ENCODE peak calls at places on chromosome 15, in five cellular contexts. One of them, this sample, is unnamed.

GRCh38 chr15:78778422-78778821 is 32.8 kb downstream of the ADAMTS7 start:
- DNase-seq in lower lobe of right lung: peak
- DNase-seq in tibial nerve: no peak
- DNase-seq in HL-60: no peak
- DNase-seq in upper lobe of right lung: no peak
- DNase-seq in this sample: no peak

GRCh38 chr15:89671687-89672086 is 7.5 kb downstream of the PLIN1 start:
- DNase-seq in HL-60: no peak
- DNase-seq in lower lobe of right lung: no peak
- DNase-seq in tibial nerve: no peak
- DNase-seq in upper lobe of right lung: no peak
- DNase-seq in this sample: no peak

GRCh38 chr15:42064271-42064670 is 30.1 kb downstream of the PLA2G4D start:
- DNase-seq in lower lobe of right lung: no peak
- DNase-seq in HL-60: no peak
- DNase-seq in tibial nerve: no peak
- DNase-seq in upper lobe of right lung: no peak
- DNase-seq in this sample: no peak

GRCh38 chr15:25177955-25178801 is 223.4 kb downstream of the SNRPN start:
- DNase-seq in HL-60: no peak
- DNase-seq in tibial nerve: no peak
- DNase-seq in lower lobe of right lung: peak
- DNase-seq in upper lobe of right lung: peak
- DNase-seq in this sample: no peak

GRCh38 chr15:23073890-23074631 is 34.7 kb upstream of the TUBGCP5 start:
- DNase-seq in tibial nerve: no peak
- DNase-seq in lower lobe of right lung: peak
- DNase-seq in upper lobe of right lung: peak
- DNase-seq in HL-60: peak
- DNase-seq in this sample: no peak

GRCh38 chr15:51775967-51776816 is 24.8 kb downstream of the TMOD2 start:
- DNase-seq in upper lobe of right lung: no peak
- DNase-seq in tibial nerve: no peak
- DNase-seq in HL-60: no peak
- DNase-seq in lower lobe of right lung: no peak
- DNase-seq in this sample: peak

GRCh38 chr15:64356443-64357040 is 569 bp upstream of the CSNK1G1 start:
- DNase-seq in HL-60: no peak
- DNase-seq in upper lobe of right lung: no peak
- DNase-seq in tibial nerve: no peak
- DNase-seq in lower lobe of right lung: no peak
- DNase-seq in this sample: peak

GRCh38 chr15:47794266-47794914 is 77.1 kb downstream of the SEMA6D start:
- DNase-seq in upper lobe of right lung: no peak
- DNase-seq in HL-60: no peak
- DNase-seq in lower lobe of right lung: no peak
- DNase-seq in tibial nerve: no peak
- DNase-seq in this sample: no peak

GRCh38 chr15:24823473-24823872 is 131.3 kb upstream of the SNRPN start:
- DNase-seq in tibial nerve: no peak
- DNase-seq in lower lobe of right lung: no peak
- DNase-seq in upper lobe of right lung: no peak
- DNase-seq in HL-60: no peak
- DNase-seq in this sample: no peak

GRCh38 chr15:20348291-20348899 is 193.2 kb downstream of the GOLGA6L6 start:
- DNase-seq in lower lobe of right lung: no peak
- DNase-seq in HL-60: no peak
- DNase-seq in upper lobe of right lung: no peak
- DNase-seq in tibial nerve: no peak
- DNase-seq in this sample: no peak

GRCh38 chr15:41492597-41493204 is 973 bp upstream of the ITPKA start:
- DNase-seq in tibial nerve: no peak
- DNase-seq in lower lobe of right lung: no peak
- DNase-seq in HL-60: no peak
- DNase-seq in upper lobe of right lung: no peak
- DNase-seq in this sample: no peak

GRCh38 chr15:60299452-60300047 is 98.2 kb downstream of the ANXA2 start:
- DNase-seq in upper lobe of right lung: no peak
- DNase-seq in lower lobe of right lung: no peak
- DNase-seq in tibial nerve: no peak
- DNase-seq in HL-60: no peak
- DNase-seq in this sample: no peak

GRCh38 chr15:78044407-78045155 is 32.9 kb downstream of the TBC1D2B start:
- DNase-seq in upper lobe of right lung: no peak
- DNase-seq in lower lobe of right lung: no peak
- DNase-seq in HL-60: peak
- DNase-seq in tibial nerve: no peak
- DNase-seq in this sample: no peak

GRCh38 chr15:71133734-71134464 is 18.6 kb downstream of the THSD4 start:
- DNase-seq in upper lobe of right lung: no peak
- DNase-seq in HL-60: no peak
- DNase-seq in tibial nerve: no peak
- DNase-seq in lower lobe of right lung: no peak
- DNase-seq in this sample: no peak

GRCh38 chr15:50876989-50877360 is 31.5 kb upstream of the AP4E1 start:
- DNase-seq in lower lobe of right lung: no peak
- DNase-seq in tibial nerve: peak
- DNase-seq in upper lobe of right lung: no peak
- DNase-seq in HL-60: no peak
- DNase-seq in this sample: peak

GRCh38 chr15:92021765-92022164 is 168.3 kb downstream of the SLCO3A1 start:
- DNase-seq in upper lobe of right lung: no peak
- DNase-seq in tibial nerve: no peak
- DNase-seq in lower lobe of right lung: no peak
- DNase-seq in HL-60: no peak
- DNase-seq in this sample: no peak

GRCh38 chr15:71800835-71801745 is 9.3 kb upstream of the NR2E3 start:
- DNase-seq in upper lobe of right lung: no peak
- DNase-seq in HL-60: peak
- DNase-seq in lower lobe of right lung: no peak
- DNase-seq in tibial nerve: no peak
- DNase-seq in this sample: peak

GRCh38 chr15:58115692-58116091 is 22.5 kb upstream of the AQP9 start:
- DNase-seq in HL-60: peak
- DNase-seq in lower lobe of right lung: no peak
- DNase-seq in upper lobe of right lung: no peak
- DNase-seq in tibial nerve: no peak
- DNase-seq in this sample: no peak

GRCh38 chr15:101483476-101483875 is 6.0 kb downstream of the PCSK6 start:
- DNase-seq in lower lobe of right lung: no peak
- DNase-seq in upper lobe of right lung: no peak
- DNase-seq in tibial nerve: no peak
- DNase-seq in HL-60: no peak
- DNase-seq in this sample: no peak

GRCh38 chr15:20351448-20351961 is 190.1 kb downstream of the GOLGA6L6 start:
- DNase-seq in tibial nerve: no peak
- DNase-seq in HL-60: no peak
- DNase-seq in lower lobe of right lung: peak
- DNase-seq in upper lobe of right lung: peak
- DNase-seq in this sample: no peak

GRCh38 chr15:24718289-24719082 is 42.9 kb downstream of the NPAP1 start:
- DNase-seq in lower lobe of right lung: no peak
- DNase-seq in upper lobe of right lung: no peak
- DNase-seq in tibial nerve: no peak
- DNase-seq in HL-60: no peak
- DNase-seq in this sample: no peak

GRCh38 chr15:60751985-60752952 is 273.3 kb upstream of the ICE2 start:
- DNase-seq in HL-60: no peak
- DNase-seq in upper lobe of right lung: no peak
- DNase-seq in lower lobe of right lung: no peak
- DNase-seq in tibial nerve: no peak
- DNase-seq in this sample: peak

DNA sequence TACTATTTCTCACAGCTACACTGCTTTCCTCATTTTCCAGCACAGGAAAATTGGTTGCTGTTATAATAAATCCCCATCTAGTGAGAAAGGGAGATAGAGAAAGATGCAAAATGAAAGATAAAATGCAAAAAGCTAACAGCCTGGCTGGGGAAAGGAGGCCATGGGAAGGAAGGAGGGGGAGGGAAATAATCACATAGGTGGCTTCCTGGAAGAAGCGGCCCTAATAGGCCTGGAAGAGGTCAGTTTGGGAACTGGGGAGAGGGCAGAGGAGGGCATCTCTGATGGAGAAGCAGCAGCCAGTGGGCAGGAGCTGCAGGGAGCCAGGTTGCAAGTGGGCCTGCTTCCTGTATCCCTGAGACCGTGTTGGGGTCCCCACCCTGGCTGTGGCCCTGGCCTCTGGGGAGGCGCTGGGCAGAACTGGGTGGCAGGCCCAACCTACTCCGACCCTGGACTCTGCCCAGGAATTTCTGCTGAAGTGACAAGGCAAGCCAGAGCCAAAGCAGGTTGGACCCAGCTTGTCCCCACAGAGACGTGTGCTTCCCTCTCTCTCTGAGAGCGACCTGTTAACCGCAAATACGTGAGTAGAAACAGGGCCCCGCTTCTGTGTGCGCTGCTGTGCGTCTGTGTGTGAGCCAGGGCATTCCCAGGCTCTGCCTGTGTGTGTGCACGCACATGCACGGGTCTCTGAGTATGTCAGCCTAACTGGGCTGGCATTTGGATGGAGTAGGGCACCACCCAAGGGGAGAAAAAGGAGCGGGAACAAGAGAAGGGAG is 1.9 kb downstream of the SLC28A1 start:
- DNase-seq in lower lobe of right lung: no peak
- DNase-seq in HL-60: no peak
- DNase-seq in tibial nerve: no peak
- DNase-seq in upper lobe of right lung: no peak
- DNase-seq in this sample: no peak
- H3K4me3 ChIP-seq in lower lobe of right lung: no peak
- H3K4me3 ChIP-seq in HL-60: no peak
- H3K4me3 ChIP-seq in tibial nerve: no peak
- H3K4me3 ChIP-seq in upper lobe of right lung: no peak
- H3K4me3 ChIP-seq in this sample: no peak

GRCh38 chr15:79939399-79939798 is 31.6 kb downstream of the BCL2A1 start:
- DNase-seq in lower lobe of right lung: no peak
- DNase-seq in HL-60: no peak
- DNase-seq in tibial nerve: no peak
- DNase-seq in upper lobe of right lung: no peak
- DNase-seq in this sample: no peak
- TF ChIP-seq CTCF in lower lobe of right lung: no peak
- TF ChIP-seq CTCF in HL-60: no peak
- TF ChIP-seq CTCF in tibial nerve: no peak
- TF ChIP-seq CTCF in upper lobe of right lung: no peak
- TF ChIP-seq CTCF in this sample: no peak

GRCh38 chr15:95826388-95826781 is 504.1 kb upstream of the NR2F2 start:
- DNase-seq in lower lobe of right lung: no peak
- DNase-seq in tibial nerve: no peak
- DNase-seq in upper lobe of right lung: no peak
- DNase-seq in HL-60: no peak
- DNase-seq in this sample: no peak

GRCh38 chr15:95825198-95825597 is 505.3 kb upstream of the NR2F2 start:
- DNase-seq in tibial nerve: no peak
- DNase-seq in upper lobe of right lung: no peak
- DNase-seq in HL-60: no peak
- DNase-seq in lower lobe of right lung: no peak
- DNase-seq in this sample: no peak

GRCh38 chr15:95826831-95827230 is 503.7 kb upstream of the NR2F2 start:
- DNase-seq in upper lobe of right lung: no peak
- DNase-seq in HL-60: no peak
- DNase-seq in tibial nerve: no peak
- DNase-seq in lower lobe of right lung: no peak
- DNase-seq in this sample: no peak

GRCh38 chr15:95822946-95823345 is 507.6 kb upstream of the NR2F2 start:
- DNase-seq in upper lobe of right lung: no peak
- DNase-seq in lower lobe of right lung: no peak
- DNase-seq in tibial nerve: no peak
- DNase-seq in HL-60: no peak
- DNase-seq in this sample: no peak

GRCh38 chr15:95825672-95826387 is 504.7 kb upstream of the NR2F2 start:
- DNase-seq in tibial nerve: no peak
- DNase-seq in upper lobe of right lung: no peak
- DNase-seq in HL-60: no peak
- DNase-seq in lower lobe of right lung: no peak
- DNase-seq in this sample: no peak
- H3K27ac ChIP-seq in tibial nerve: no peak
- H3K27ac ChIP-seq in upper lobe of right lung: no peak
- H3K27ac ChIP-seq in HL-60: no peak
- H3K27ac ChIP-seq in lower lobe of right lung: no peak
- H3K27ac ChIP-seq in this sample: no peak

GRCh38 chr15:93088200-93088980 is 621 bp downstream of the RGMA start:
- DNase-seq in lower lobe of right lung: no peak
- DNase-seq in tibial nerve: no peak
- DNase-seq in upper lobe of right lung: peak
- DNase-seq in HL-60: peak
- DNase-seq in this sample: no peak

GRCh38 chr15:93086791-93087190 is 2.2 kb downstream of the RGMA start:
- DNase-seq in HL-60: no peak
- DNase-seq in tibial nerve: no peak
- DNase-seq in lower lobe of right lung: no peak
- DNase-seq in upper lobe of right lung: no peak
- DNase-seq in this sample: no peak

GRCh38 chr15:93088981-93089854 is at the start of gene RGMA:
- DNase-seq in tibial nerve: peak
- DNase-seq in upper lobe of right lung: peak
- DNase-seq in lower lobe of right lung: no peak
- DNase-seq in HL-60: no peak
- DNase-seq in this sample: no peak

GRCh38 chr15:93089855-93090305 is 869 bp upstream of the RGMA start:
- DNase-seq in HL-60: no peak
- DNase-seq in lower lobe of right lung: no peak
- DNase-seq in upper lobe of right lung: no peak
- DNase-seq in tibial nerve: no peak
- DNase-seq in this sample: no peak

DNA sequence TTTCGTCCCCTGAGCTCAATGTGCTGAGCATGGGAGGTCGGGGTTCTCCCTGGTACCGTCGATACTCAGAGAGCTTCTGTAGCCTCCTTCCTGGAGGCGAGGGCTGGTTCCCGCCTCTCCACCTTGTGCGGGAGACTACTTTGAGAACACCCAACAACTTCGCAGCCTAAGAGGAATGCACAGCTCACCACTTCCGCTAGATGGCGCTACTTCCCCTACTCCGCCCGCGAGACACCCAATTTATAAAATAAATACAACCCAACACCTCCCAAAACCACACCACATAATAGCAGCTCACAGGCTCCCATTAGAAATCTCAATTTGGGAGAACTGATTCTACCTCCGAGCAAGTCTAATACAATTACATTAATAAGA is 1.2 kb downstream of the RGMA start:
- DNase-seq in tibial nerve: peak
- DNase-seq in upper lobe of right lung: peak
- DNase-seq in HL-60: peak
- DNase-seq in lower lobe of right lung: peak
- DNase-seq in this sample: no peak
- H3K4me3 ChIP-seq in tibial nerve: peak
- H3K4me3 ChIP-seq in upper lobe of right lung: peak
- H3K4me3 ChIP-seq in HL-60: peak
- H3K4me3 ChIP-seq in lower lobe of right lung: peak
- H3K4me3 ChIP-seq in this sample: no peak

DNA sequence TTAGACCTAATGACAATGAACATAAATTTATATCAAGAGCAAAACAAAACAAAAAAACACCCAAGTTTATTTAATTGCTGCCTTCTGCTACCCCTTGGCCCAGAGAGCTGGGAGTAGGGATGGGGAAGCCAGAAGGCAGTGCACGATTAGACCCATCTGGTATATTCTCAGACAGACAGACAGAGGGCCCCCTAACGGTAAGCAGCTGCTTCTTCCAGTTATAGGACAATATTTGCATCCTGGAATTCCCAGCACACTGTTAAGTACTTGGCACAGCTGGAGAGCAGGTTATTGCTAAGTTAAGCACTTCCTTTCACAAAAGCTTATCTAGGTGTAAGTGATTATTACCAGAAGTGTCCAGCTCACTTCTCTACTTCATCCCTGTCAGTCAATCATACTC is 39.3 kb downstream of the C2CD4B start:
- DNase-seq in tibial nerve: no peak
- DNase-seq in lower lobe of right lung: no peak
- DNase-seq in upper lobe of right lung: no peak
- DNase-seq in HL-60: no peak
- DNase-seq in this sample: no peak
- TF ChIP-seq CTCF in tibial nerve: no peak
- TF ChIP-seq CTCF in lower lobe of right lung: peak
- TF ChIP-seq CTCF in upper lobe of right lung: peak
- TF ChIP-seq CTCF in HL-60: no peak
- TF ChIP-seq CTCF in this sample: peak

This sample was measured in AG04450.